ENCODE peak calls at places on chromosomes 13 and 19, in seven cellular contexts. B, O, U, F, E, A and S are unnamed samples.

GRCh38 chr13:69999875-70000274 is 107.8 kb upstream of the ATXN8OS start:
- DNase-seq in E (no peak), O (no peak), U (no peak), F (no peak), A (no peak), B (no peak), S (no peak)

GRCh38 chr13:48318714-48319457 is 15.3 kb downstream of the RB1 start:
- DNase-seq in O (no peak), F (peak; percentile 5), A (no peak), B (no peak), U (no peak), E (no peak), S (no peak)

GRCh38 chr19:48819366-48819816 is 8.6 kb upstream of the BCAT2 start:
- DNase-seq in O (no peak), F (no peak), B (no peak), E (no peak), A (peak; percentile 39), U (peak; percentile 83), S (no peak)

GRCh38 chr19:13055213-13056051 is 47.2 kb downstream of the LYL1 start:
- DNase-seq in A (no peak), O (no peak), E (peak; percentile 70), U (peak; percentile 87), F (no peak), B (no peak), S (no peak)

GRCh38 chr19:10270180-10270615 is 722 bp upstream of the ICAM1 start:
- DNase-seq in U (no peak), B (no peak), F (peak; percentile 48), E (no peak), O (peak; percentile 52), A (no peak), S (peak; percentile 57)

GRCh38 chr19:11192957-11193939 is 4.1 kb downstream of the KANK2 start:
- DNase-seq in U (no peak), E (no peak), O (no peak), F (no peak), B (no peak), A (no peak), S (no peak)

GRCh38 chr13:35086667-35087066 is 144.6 kb downstream of the NBEA start:
- DNase-seq in A (no peak), O (no peak), B (no peak), U (peak; percentile 37), F (no peak), E (no peak), S (peak; percentile 1)

GRCh38 chr19:18259848-18260247 is 14.4 kb downstream of the IQCN start:
- DNase-seq in E (no peak), U (no peak), O (no peak), B (no peak), A (no peak), F (no peak), S (no peak)

GRCh38 chr13:51778407-51778806 is 25.6 kb downstream of the DHRS12 start:
- DNase-seq in A (peak; percentile 33), E (no peak), O (no peak), F (no peak), U (no peak), B (no peak), S (no peak)

GRCh38 chr19:11174336-11174735 is 18.8 kb upstream of the SPC24 start:
- DNase-seq in A (peak; percentile 44), E (no peak), U (no peak), O (no peak), B (no peak), F (no peak), S (no peak)

GRCh38 chr13:46908511-46908910 is 11.7 kb upstream of the HTR2A start:
- DNase-seq in A (no peak), U (peak; percentile 21), E (no peak), O (no peak), F (no peak), B (no peak), S (no peak)

GRCh38 chr13:112824429-112824828 is 134.6 kb downstream of the ATP11A start:
- DNase-seq in O (no peak), A (no peak), B (no peak), F (no peak), U (no peak), E (no peak), S (no peak)